ENCODE peak calls at places on chromosomes 13 and 19, in five cellular contexts. One of them, this sample, is unnamed.

GRCh38 chr19:3699071-3699740 is 1.1 kb downstream of the PIP5K1C start:
- DNase-seq in GM12891: peak; percentile 66
- DNase-seq in uterus: peak; percentile 46
- DNase-seq in stomach: no peak
- DNase-seq in body of pancreas: peak; percentile 52
- DNase-seq in this sample: peak; percentile 70

GRCh38 chr13:34265016-34265692 is 447.2 kb downstream of the RFC3 start:
- DNase-seq in body of pancreas: no peak
- DNase-seq in stomach: no peak
- DNase-seq in GM12891: no peak
- DNase-seq in uterus: no peak
- DNase-seq in this sample: no peak

GRCh38 chr13:102817907-102818306 is 19.0 kb downstream of the BIVM start:
- DNase-seq in stomach: no peak
- DNase-seq in uterus: no peak
- DNase-seq in body of pancreas: no peak
- DNase-seq in GM12891: no peak
- DNase-seq in this sample: no peak

GRCh38 chr19:29117926-29118325 is 95.0 kb downstream of the UQCRFS1 start:
- DNase-seq in GM12891: no peak
- DNase-seq in uterus: no peak
- DNase-seq in body of pancreas: no peak
- DNase-seq in stomach: no peak
- DNase-seq in this sample: no peak

GRCh38 chr13:97307096-97307495 is 85.0 kb downstream of the MBNL2 start:
- DNase-seq in GM12891: no peak
- DNase-seq in stomach: no peak
- DNase-seq in body of pancreas: no peak
- DNase-seq in uterus: no peak
- DNase-seq in this sample: no peak

GRCh38 chr13:25286308-25286968 is 850 bp downstream of the MTMR6 start:
- DNase-seq in body of pancreas: peak; percentile 30
- DNase-seq in GM12891: no peak
- DNase-seq in uterus: no peak
- DNase-seq in stomach: no peak
- DNase-seq in this sample: no peak

GRCh38 chr19:34481861-34482379 is 362 bp downstream of the WTIP start:
- DNase-seq in uterus: no peak
- DNase-seq in GM12891: no peak
- DNase-seq in stomach: no peak
- DNase-seq in body of pancreas: no peak
- DNase-seq in this sample: peak; percentile 61

GRCh38 chr13:73767191-73767741 is 366.9 kb downstream of the KLF12 start:
- DNase-seq in stomach: no peak
- DNase-seq in body of pancreas: no peak
- DNase-seq in uterus: no peak
- DNase-seq in GM12891: no peak
- DNase-seq in this sample: no peak

GRCh38 chr19:45790942-45791341 is 1.7 kb downstream of the DMWD start:
- DNase-seq in body of pancreas: no peak
- DNase-seq in stomach: no peak
- DNase-seq in GM12891: no peak
- DNase-seq in uterus: no peak
- DNase-seq in this sample: no peak

GRCh38 chr13:19862511-19863313 is 737 bp downstream of the ZMYM5 start:
- DNase-seq in GM12891: peak; percentile 21
- DNase-seq in uterus: peak; percentile 16
- DNase-seq in body of pancreas: peak; percentile 38
- DNase-seq in stomach: peak; percentile 29
- DNase-seq in this sample: no peak

GRCh38 chr13:31172001-31172400 is 10.3 kb upstream of the HSPH1 start:
- DNase-seq in stomach: no peak
- DNase-seq in body of pancreas: no peak
- DNase-seq in uterus: no peak
- DNase-seq in GM12891: no peak
- DNase-seq in this sample: no peak

GRCh38 chr13:51659276-51660127 is 75.2 kb downstream of the WDFY2 start:
- DNase-seq in GM12891: no peak
- DNase-seq in uterus: no peak
- DNase-seq in body of pancreas: no peak
- DNase-seq in stomach: no peak
- DNase-seq in this sample: no peak

GRCh38 chr19:4208385-4209094 is 20.8 kb upstream of the EBI3 start:
- DNase-seq in GM12891: no peak
- DNase-seq in body of pancreas: no peak
- DNase-seq in stomach: no peak
- DNase-seq in uterus: no peak
- DNase-seq in this sample: peak; percentile 51

GRCh38 chr13:74136089-74136658 is 2.0 kb upstream of the KLF12 start:
- DNase-seq in uterus: peak; percentile 29
- DNase-seq in body of pancreas: peak; percentile 16
- DNase-seq in stomach: peak; percentile 28
- DNase-seq in GM12891: no peak
- DNase-seq in this sample: peak; percentile 15

DNA sequence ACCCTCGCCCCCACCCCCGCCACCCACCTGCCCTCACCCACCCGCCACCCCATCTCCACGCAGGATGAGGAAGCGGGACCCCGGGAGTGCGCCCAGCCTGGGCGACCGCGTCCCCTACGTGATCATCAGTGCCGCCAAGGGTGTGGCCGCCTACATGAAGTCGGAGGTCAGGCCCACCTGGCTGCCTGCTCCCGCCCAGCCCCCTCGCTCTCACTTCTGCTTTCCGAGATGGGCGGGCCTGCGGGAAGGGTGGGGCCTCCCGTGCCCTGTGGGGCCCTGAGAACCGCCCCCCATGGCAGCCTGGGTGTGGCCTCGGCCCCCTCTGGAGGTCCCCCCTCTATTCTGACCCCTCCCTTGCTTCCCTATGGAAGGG is 3.1 kb upstream of the SPIB start:
- DNase-seq in body of pancreas: no peak
- DNase-seq in uterus: no peak
- DNase-seq in stomach: peak; percentile 49
- DNase-seq in GM12891: peak; percentile 95
- DNase-seq in this sample: no peak
- TF ChIP-seq POLR2A in body of pancreas: no peak
- TF ChIP-seq POLR2A in uterus: no peak
- TF ChIP-seq POLR2A in stomach: no peak
- TF ChIP-seq POLR2A in GM12891: no peak
- TF ChIP-seq POLR2A in this sample: no peak

DNA sequence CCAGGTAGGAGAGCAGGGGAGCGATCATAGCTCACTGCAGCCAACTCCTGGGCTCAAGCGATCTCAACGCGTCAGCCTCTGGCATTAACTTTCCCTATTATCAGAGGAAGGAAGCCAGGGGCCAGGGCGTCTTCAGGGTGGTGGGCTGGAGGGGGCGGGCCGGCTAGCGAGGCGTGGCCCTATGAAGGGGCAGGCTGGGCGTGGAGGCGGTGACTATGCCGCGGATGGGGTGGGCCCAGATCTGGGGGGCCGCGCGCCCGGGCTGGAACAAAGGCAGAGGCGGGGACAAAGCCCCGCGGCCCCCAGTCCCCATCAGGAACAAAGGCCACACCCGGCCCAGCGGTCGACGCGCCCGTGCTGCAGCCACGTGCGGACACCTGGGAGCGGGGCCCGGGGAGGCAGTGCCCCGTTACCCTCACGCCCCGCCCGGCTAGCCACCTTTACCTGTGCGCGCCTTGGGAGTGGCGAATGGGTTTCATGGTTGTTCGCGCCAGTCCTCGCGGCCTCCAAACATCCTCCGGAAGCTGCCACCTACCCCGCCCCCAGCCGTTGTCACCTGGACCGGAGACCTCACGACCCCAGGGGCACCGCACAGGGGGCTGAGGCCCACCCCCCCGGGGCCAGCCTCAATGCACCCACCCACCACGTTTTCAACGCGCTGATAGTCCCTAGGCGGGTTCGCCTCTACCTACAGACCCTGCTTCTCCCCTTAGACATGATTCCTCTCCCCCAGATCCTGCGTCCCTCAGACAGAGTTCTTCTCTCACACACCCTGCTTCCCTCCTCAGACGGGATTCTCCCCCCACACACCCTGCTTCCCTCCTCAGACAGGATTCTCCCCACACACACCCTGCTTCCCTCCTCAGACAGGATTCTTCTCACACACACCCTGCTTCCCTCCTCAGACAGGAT is 5.4 kb upstream of the TRIM28 start:
- DNase-seq in body of pancreas: no peak
- DNase-seq in stomach: peak; percentile 47
- DNase-seq in GM12891: no peak
- DNase-seq in uterus: no peak
- DNase-seq in this sample: no peak
- TF ChIP-seq POLR2A in body of pancreas: no peak
- TF ChIP-seq POLR2A in stomach: no peak
- TF ChIP-seq POLR2A in GM12891: no peak
- TF ChIP-seq POLR2A in uterus: peak; percentile 35
- TF ChIP-seq POLR2A in this sample: no peak

GRCh38 chr19:37909661-37910199 is 2.7 kb downstream of the SIPA1L3 start:
- DNase-seq in GM12891: no peak
- DNase-seq in stomach: no peak
- DNase-seq in body of pancreas: no peak
- DNase-seq in uterus: no peak
- DNase-seq in this sample: no peak

GRCh38 chr19:37903096-37903495 is 3.3 kb downstream of the WDR87 start:
- DNase-seq in stomach: no peak
- DNase-seq in body of pancreas: peak; percentile 59
- DNase-seq in uterus: no peak
- DNase-seq in GM12891: no peak
- DNase-seq in this sample: no peak

GRCh38 chr19:37907735-37908066 is 693 bp downstream of the SIPA1L3 start:
- DNase-seq in body of pancreas: no peak
- DNase-seq in GM12891: no peak
- DNase-seq in uterus: no peak
- DNase-seq in stomach: no peak
- DNase-seq in this sample: no peak

GRCh38 chr19:37905936-37906867 is at the start of gene WDR87:
- DNase-seq in stomach: peak; percentile 48
- DNase-seq in body of pancreas: peak; percentile 64
- DNase-seq in GM12891: peak; percentile 41
- DNase-seq in uterus: peak; percentile 25
- DNase-seq in this sample: no peak

GRCh38 chr19:37906868-37907734 is at the start of gene SIPA1L3:
- DNase-seq in GM12891: peak; percentile 84
- DNase-seq in stomach: peak; percentile 97
- DNase-seq in body of pancreas: peak; percentile 98
- DNase-seq in uterus: peak; percentile 93
- DNase-seq in this sample: peak; percentile 96
- TF ChIP-seq POLR2A in GM12891: no peak
- TF ChIP-seq POLR2A in stomach: no peak
- TF ChIP-seq POLR2A in body of pancreas: peak; percentile 58
- TF ChIP-seq POLR2A in uterus: peak; percentile 64
- TF ChIP-seq POLR2A in this sample: peak; percentile 83

GRCh38 chr19:12667903-12668302 is 1.3 kb downstream of the WDR83 start:
- DNase-seq in GM12891: no peak
- DNase-seq in stomach: no peak
- DNase-seq in uterus: no peak
- DNase-seq in body of pancreas: no peak
- DNase-seq in this sample: no peak

GRCh38 chr19:12664406-12665280 is 1.9 kb downstream of the MAN2B1 start:
- DNase-seq in body of pancreas: no peak
- DNase-seq in GM12891: no peak
- DNase-seq in uterus: no peak
- DNase-seq in stomach: no peak
- DNase-seq in this sample: peak; percentile 38

GRCh38 chr19:12665281-12665573 is 1.3 kb downstream of the MAN2B1 start:
- DNase-seq in body of pancreas: no peak
- DNase-seq in uterus: no peak
- DNase-seq in GM12891: peak; percentile 76
- DNase-seq in stomach: peak; percentile 47
- DNase-seq in this sample: no peak

GRCh38 chr19:12665646-12666304 is 767 bp downstream of the MAN2B1 start:
- DNase-seq in stomach: no peak
- DNase-seq in uterus: no peak
- DNase-seq in body of pancreas: no peak
- DNase-seq in GM12891: no peak
- DNase-seq in this sample: no peak

DNA sequence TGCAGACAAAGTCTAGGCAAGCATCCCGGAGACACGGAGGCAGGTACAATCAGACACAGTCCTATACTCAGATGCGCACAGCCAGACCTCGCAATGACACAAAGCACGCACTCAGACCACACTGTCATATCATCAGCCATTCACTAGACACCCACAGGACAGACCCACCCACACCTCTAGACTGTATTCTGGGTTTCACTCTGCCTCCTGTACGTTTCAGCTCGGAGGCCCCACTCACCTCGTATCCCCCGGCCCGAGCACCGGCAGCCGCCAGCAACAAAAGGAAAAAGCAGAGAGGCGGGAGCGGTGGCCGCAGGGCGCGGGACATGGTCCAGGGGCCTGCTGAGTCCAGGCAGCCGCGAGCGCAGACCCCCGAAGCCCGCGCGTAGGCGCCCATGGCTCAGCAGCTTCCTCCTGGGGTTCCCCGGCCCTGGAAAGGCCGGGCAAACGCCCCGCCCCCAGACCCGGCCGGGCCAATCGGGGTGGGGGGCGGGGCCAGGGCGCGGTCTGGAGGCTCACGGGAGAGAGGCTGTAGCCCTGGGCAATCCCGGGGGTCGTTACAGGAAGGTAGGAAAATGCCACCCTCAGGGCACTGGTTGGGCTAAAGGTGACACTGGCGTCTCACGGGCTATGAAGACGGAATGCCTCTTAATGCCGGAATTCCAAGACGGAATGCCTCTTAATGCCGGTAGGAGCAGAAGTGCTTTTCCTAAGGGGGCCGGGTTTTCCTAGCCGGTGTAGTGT is at the start of the genes MAN2B1 and WDR83:
- DNase-seq in uterus: peak; percentile 75
- DNase-seq in body of pancreas: peak; percentile 83
- DNase-seq in stomach: peak; percentile 81
- DNase-seq in GM12891: peak; percentile 89
- DNase-seq in this sample: peak; percentile 93
- TF ChIP-seq POLR2A in uterus: peak; percentile 27
- TF ChIP-seq POLR2A in body of pancreas: peak; percentile 48
- TF ChIP-seq POLR2A in stomach: no peak
- TF ChIP-seq POLR2A in GM12891: peak; percentile 43
- TF ChIP-seq POLR2A in this sample: peak; percentile 40